ENCODE peak calls at places on chromosome 7, in nine cellular contexts. Z, E, C, Y, R, W, I, L and J are unnamed samples.

GRCh38 chr7:158803226-158803944 is 25.9 kb downstream of the ESYT2 start:
- DNase-seq in W (no peak), Z (no peak), I (no peak), E (no peak), C (no peak), R (no peak), L (no peak), Y (no peak), J (no peak)

GRCh38 chr7:28155019-28155660 is 25.5 kb downstream of the JAZF1 start:
- DNase-seq in R (no peak), I (no peak), Z (no peak), W (no peak), E (no peak), C (no peak), L (no peak), Y (no peak), J (no peak)

GRCh38 chr7:76262683-76263402 is 39.6 kb upstream of the HSPB1 start:
- DNase-seq in I (peak), R (no peak), Z (no peak), L (no peak), C (peak), E (peak), Y (no peak), W (peak), J (peak)

GRCh38 chr7:44111759-44112158 is 7.6 kb downstream of the AEBP1 start:
- DNase-seq in I (no peak), Y (no peak), W (no peak), R (no peak), L (no peak), E (no peak), C (peak), Z (no peak), J (no peak)

GRCh38 chr7:156104501-156105336 is 292.5 kb upstream of the SHH start:
- DNase-seq in I (no peak), Y (no peak), C (no peak), E (no peak), W (no peak), Z (no peak), L (no peak), R (no peak), J (no peak)

GRCh38 chr7:144378651-144379050 is 23.4 kb downstream of the ARHGEF5 start:
- DNase-seq in I (no peak), Y (no peak), Z (no peak), C (no peak), E (no peak), R (no peak), L (peak), W (no peak), J (no peak)

GRCh38 chr7:105010538-105011523 is 3.2 kb upstream of the KMT2E start:
- DNase-seq in Y (no peak), R (no peak), L (no peak), Z (no peak), E (no peak), W (no peak), I (peak), C (peak), J (no peak)

GRCh38 chr7:131466735-131467365 is 89.6 kb downstream of the PODXL start:
- DNase-seq in C (no peak), R (no peak), Z (no peak), E (no peak), L (no peak), I (no peak), Y (no peak), W (no peak), J (no peak)

GRCh38 chr7:87878208-87878735 is 2.0 kb downstream of the DBF4 start:
- DNase-seq in L (no peak), C (no peak), Z (no peak), I (peak), Y (no peak), W (no peak), R (no peak), E (no peak), J (no peak)

GRCh38 chr7:22559829-22560489 is 60.0 kb upstream of the STEAP1B start:
- DNase-seq in E (peak), W (peak), C (peak), Z (peak), L (no peak), I (peak), Y (peak), R (peak), J (peak)

GRCh38 chr7:33854951-33855350 is 50.4 kb upstream of the BMPER start:
- DNase-seq in I (no peak), Z (no peak), R (no peak), C (no peak), L (no peak), E (no peak), Y (no peak), W (no peak), J (no peak)